ENCODE peak calls at places on chromosome 13, in ten cellular contexts. K is NCI-H1417; T is posterior cingulate gyrus; G is T-helper 9 cell; L is NCI-H1092; S is A549; I is body of pancreas; C is activated CD8-positive, alpha-beta memory T cell treated with anti-CD3 and anti-CD28 coated beads for 24 hours; E is T-helper 1 cell; B is stimulated activated CD8-positive, alpha-beta memory T cell treated with anti-CD3 and anti-CD28 coated beads, Interleukin-4, amount 100 ng/mL, for 4 hours. R is an unnamed sample.

GRCh38 chr13:20773194-20774080 is at the start of gene EEF1AKMT1:
- DNase-seq in G (peak), K (peak), L (peak), C (peak), T (peak), I (peak), B (peak), S (peak), E (peak), R (peak)

GRCh38 chr13:39603424-39603947 is 493 bp upstream of the LHFPL6 start:
- DNase-seq in E (no peak), I (no peak), B (no peak), G (no peak), S (peak), T (no peak), C (no peak), K (peak), L (peak), R (no peak)

GRCh38 chr13:30292325-30292724 is 15.0 kb downstream of the KATNAL1 start:
- DNase-seq in C (no peak), T (no peak), K (no peak), B (no peak), L (no peak), E (no peak), S (no peak), I (no peak), G (no peak), R (no peak)

GRCh38 chr13:77325371-77325941 is 1.4 kb downstream of the MYCBP2 start:
- DNase-seq in K (peak), T (no peak), B (no peak), E (no peak), S (no peak), C (no peak), G (no peak), L (no peak), I (no peak), R (no peak)

GRCh38 chr13:45705145-45705695 is 3.1 kb downstream of the CBY2 start:
- DNase-seq in C (no peak), G (no peak), T (no peak), S (no peak), E (no peak), L (no peak), B (no peak), I (no peak), K (peak), R (no peak)

GRCh38 chr13:34103854-34104253 is 285.9 kb downstream of the RFC3 start:
- DNase-seq in C (no peak), K (no peak), I (no peak), T (no peak), G (no peak), L (no peak), B (no peak), E (no peak), S (peak), R (no peak)

GRCh38 chr13:75368167-75368566 is 113.8 kb downstream of the TBC1D4 start:
- DNase-seq in C (no peak), G (no peak), E (no peak), B (no peak), I (no peak), T (no peak), S (no peak), K (no peak), L (no peak), R (peak)

GRCh38 chr13:28411859-28412353 is 83.0 kb downstream of the FLT1 start:
- DNase-seq in E (no peak), L (no peak), K (no peak), I (no peak), B (no peak), S (no peak), T (no peak), C (no peak), G (no peak), R (no peak)

GRCh38 chr13:65613004-65613403 is 1617.1 kb downstream of the PCDH9 start:
- DNase-seq in G (no peak), S (peak), I (no peak), K (no peak), E (no peak), T (no peak), C (no peak), L (no peak), B (no peak), R (no peak)

GRCh38 chr13:75482820-75483079 is 781 bp upstream of the TBC1D4 start:
- DNase-seq in G (no peak), B (no peak), S (no peak), I (no peak), K (no peak), L (no peak), E (no peak), C (no peak), T (no peak), R (no peak)

GRCh38 chr13:78999494-78999893 is 340.5 kb upstream of the OBI1 start:
- DNase-seq in S (no peak), K (no peak), I (no peak), C (no peak), B (no peak), T (no peak), G (no peak), E (no peak), L (no peak), R (no peak)

GRCh38 chr13:112635323-112635722 is 47.4 kb upstream of the TUBGCP3 start:
- DNase-seq in K (no peak), B (no peak), G (no peak), E (no peak), C (no peak), T (no peak), I (no peak), L (no peak), S (no peak), R (no peak)

R was measured in fibroblast of the conjunctiva.